ENCODE peak calls at places on chromosomes 12 and 14, in six cellular contexts. X is PC-3, S is right lobe of liver, A is HFF-Myc, W is PC-9, M is left lung. Z is an unnamed sample.

GRCh38 chr12:31651893-31652521 is 7.5 kb upstream of the ETFBKMT start:
- DNase-seq in X (no peak), S (no peak), A (peak), W (no peak), M (no peak), Z (no peak)

GRCh38 chr14:82180057-82180620 is 646.5 kb upstream of the SEL1L start:
- DNase-seq in X (no peak), S (no peak), A (no peak), W (no peak), M (no peak), Z (no peak)

GRCh38 chr12:25976289-25976688 is 17.8 kb downstream of the RASSF8 start:
- DNase-seq in X (no peak), S (no peak), A (no peak), W (no peak), M (no peak), Z (no peak)

GRCh38 chr14:23660290-23661226 is 24.4 kb downstream of the DHRS2 start:
- DNase-seq in X (no peak), S (no peak), A (no peak), W (no peak), M (no peak), Z (no peak)

GRCh38 chr12:4272014-4272975 is 1.3 kb upstream of the CCND2 start:
- DNase-seq in X (no peak), S (peak), A (peak), W (peak), M (peak), Z (peak)

GRCh38 chr12:29591140-29592020 is 93.9 kb upstream of the OVCH1 start:
- DNase-seq in X (no peak), S (no peak), A (no peak), W (no peak), M (no peak), Z (no peak)

GRCh38 chr12:12818693-12819092 is 5.5 kb downstream of the DDX47 start:
- DNase-seq in X (no peak), S (no peak), A (no peak), W (no peak), M (no peak), Z (no peak)

GRCh38 chr14:50312734-50313054 is 570 bp downstream of the DMAC2L start:
- DNase-seq in X (no peak), S (no peak), A (no peak), W (no peak), M (no peak), Z (no peak)

GRCh38 chr12:107404981-107405380 is 280.6 kb upstream of the PWP1 start:
- DNase-seq in X (peak), S (peak), A (no peak), W (peak), M (no peak), Z (no peak)

GRCh38 chr12:46404733-46405132 is 32.2 kb upstream of the SLC38A2 start:
- DNase-seq in X (no peak), S (no peak), A (no peak), W (no peak), M (no peak), Z (no peak)

GRCh38 chr12:106868982-106869381 is 86.7 kb upstream of the TMEM263 start:
- DNase-seq in X (no peak), S (no peak), A (no peak), W (no peak), M (no peak), Z (no peak)

GRCh38 chr12:101172316-101172715 is 37.7 kb downstream of the SLC5A8 start:
- DNase-seq in X (no peak), S (no peak), A (no peak), W (no peak), M (no peak), Z (no peak)

GRCh38 chr12:130787445-130788410 is 51.3 kb downstream of the STX2 start:
- DNase-seq in X (no peak), S (no peak), A (no peak), W (no peak), M (no peak), Z (no peak)

GRCh38 chr12:112061127-112061526 is 47.5 kb downstream of the NAA25 start:
- DNase-seq in X (no peak), S (no peak), A (no peak), W (no peak), M (no peak), Z (no peak)

GRCh38 chr14:73245401-73246325 is 8.4 kb downstream of the PAPLN start:
- DNase-seq in X (no peak), S (peak), A (no peak), W (no peak), M (peak), Z (peak)

DNA sequence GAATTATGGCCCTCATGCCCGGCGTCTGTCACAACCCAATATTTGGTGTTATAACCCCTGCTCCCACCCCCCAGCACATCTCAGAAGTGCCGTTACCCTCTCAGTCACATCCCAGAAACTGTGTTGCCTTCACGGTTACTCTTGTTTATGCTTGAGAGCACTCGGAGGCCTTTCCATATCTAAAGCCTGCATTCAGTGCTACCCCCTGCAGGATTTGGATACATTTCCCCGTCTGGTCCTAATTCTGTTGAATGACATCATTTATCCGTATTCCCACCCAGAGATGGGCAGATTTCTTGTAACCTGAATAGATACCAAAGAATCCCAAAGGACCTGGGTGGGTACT is 19.1 kb upstream of the FOS start:
- DNase-seq in X (peak), S (no peak), A (no peak), W (no peak), M (no peak), Z (no peak)
- TF ChIP-seq CTCF in X (peak), S (peak), A (no peak), W (peak), M (no peak), Z (no peak)

GRCh38 chr14:33527023-33527634 is 423.7 kb downstream of the EGLN3 start:
- DNase-seq in X (no peak), S (no peak), A (no peak), W (no peak), M (no peak), Z (no peak)
- TF ChIP-seq CTCF in X (no peak), S (no peak), A (no peak), W (no peak), M (no peak), Z (no peak)

GRCh38 chr14:77023001-77023996 is 5.2 kb downstream of the IRF2BPL start:
- DNase-seq in X (peak), S (peak), A (no peak), W (no peak), M (no peak), Z (no peak)
- TF ChIP-seq CTCF in X (peak), S (peak), A (peak), W (no peak), M (peak), Z (no peak)

DNA sequence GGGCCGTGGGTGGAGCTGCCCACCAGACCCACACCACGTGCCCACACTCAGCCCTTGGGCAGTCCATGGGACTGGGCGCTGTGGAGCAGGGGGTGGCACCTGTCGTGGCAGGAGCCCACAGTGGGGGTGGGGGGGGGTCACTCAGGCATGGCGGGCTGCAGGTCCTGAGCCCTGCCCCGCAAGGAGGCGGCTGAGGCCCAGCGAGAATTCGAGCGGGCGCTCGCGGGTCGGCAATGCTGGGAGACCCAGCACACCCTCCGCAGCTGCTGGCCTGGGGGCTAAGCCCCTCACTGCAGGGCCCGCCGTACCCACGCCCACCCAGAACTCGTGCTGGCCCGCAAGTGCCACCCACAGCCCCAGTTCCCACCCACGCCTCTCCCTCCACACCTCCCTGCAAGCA is 132.6 kb upstream of the GARIN2 start:
- DNase-seq in X (no peak), S (no peak), A (no peak), W (no peak), M (peak), Z (no peak)
- TF ChIP-seq CTCF in X (no peak), S (no peak), A (no peak), W (no peak), M (no peak), Z (no peak)

DNA sequence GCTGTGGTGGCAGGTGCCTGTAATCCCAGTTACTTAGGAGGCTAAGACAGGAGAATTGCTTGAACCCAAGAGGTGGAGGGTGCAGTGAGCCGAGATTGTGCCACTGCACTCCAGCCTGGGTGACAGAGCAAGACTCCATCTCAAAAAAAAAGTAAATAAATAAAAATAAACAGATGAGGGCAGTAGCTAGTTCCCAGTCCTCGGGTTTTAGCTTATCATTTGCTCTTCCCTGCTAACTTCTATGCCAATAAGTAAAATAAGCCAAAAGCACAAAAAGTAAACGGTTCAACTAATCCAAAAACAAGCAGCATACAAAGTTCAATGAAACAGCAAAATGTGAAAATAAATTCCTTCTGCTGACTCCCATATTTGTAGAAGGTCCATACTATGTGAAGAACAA is 133.0 kb upstream of the TMCC3 start:
- DNase-seq in X (peak), S (no peak), A (no peak), W (no peak), M (no peak), Z (no peak)
- TF ChIP-seq CTCF in X (no peak), S (no peak), A (no peak), W (no peak), M (no peak), Z (no peak)

GRCh38 chr14:77376771-77377501 is at the start of the genes SAMD15 and TMED8:
- DNase-seq in X (peak), S (peak), A (peak), W (peak), M (peak), Z (peak)
- TF ChIP-seq CTCF in X (peak), S (peak), A (no peak), W (peak), M (peak), Z (no peak)